ENCODE peak calls at places on chromosomes 11 and 22, in nine cellular contexts. W, Z, A, L, K, Y, N, V and H are unnamed samples.
A peak's percentile ranks its signal among the peaks of the same experiment; 100 is the strongest.

GRCh38 chr11:35355102-35355749 is 64.1 kb downstream of the SLC1A2 start:
- DNase-seq in W (no peak), Z (no peak), A (no peak), L (no peak), K (no peak), Y (no peak), N (no peak), V (no peak), H (no peak)

GRCh38 chr11:1391165-1392010 is 1.7 kb downstream of the BRSK2 start:
- DNase-seq in W (no peak), Z (no peak), A (no peak), L (no peak), K (no peak), Y (no peak), N (no peak), V (no peak), H (no peak)

GRCh38 chr11:42319926-42320325 is 860.5 kb upstream of the LRRC4C start:
- DNase-seq in W (no peak), Z (no peak), A (no peak), L (no peak), K (no peak), Y (no peak), N (no peak), V (no peak), H (no peak)

GRCh38 chr11:67006029-67006884 is 16.7 kb upstream of the SYT12 start:
- DNase-seq in W (no peak), Z (peak; percentile 92), A (no peak), L (no peak), K (no peak), Y (no peak), N (no peak), V (no peak), H (no peak)

GRCh38 chr22:19178659-19179471 is at the start of gene SLC25A1:
- DNase-seq in W (peak; percentile 97), Z (peak; percentile 83), A (peak; percentile 95), L (peak; percentile 39), K (peak; percentile 95), Y (peak; percentile 95), N (peak; percentile 96), V (peak; percentile 96), H (peak; percentile 91)

GRCh38 chr22:17199131-17199731 is 20.0 kb downstream of the ADA2 start:
- DNase-seq in W (no peak), Z (no peak), A (peak; percentile 49), L (no peak), K (no peak), Y (no peak), N (no peak), V (no peak), H (no peak)

GRCh38 chr11:14376920-14377319 is 17.9 kb upstream of the RRAS2 start:
- DNase-seq in W (no peak), Z (peak; percentile 5), A (no peak), L (no peak), K (no peak), Y (no peak), N (no peak), V (no peak), H (no peak)

GRCh38 chr11:69947772-69948255 is 128.6 kb upstream of the FGF3 start:
- DNase-seq in W (no peak), Z (no peak), A (no peak), L (no peak), K (no peak), Y (no peak), N (no peak), V (no peak), H (no peak)

GRCh38 chr11:13682212-13682611 is 13.7 kb downstream of the FAR1 start:
- DNase-seq in W (no peak), Z (no peak), A (no peak), L (no peak), K (no peak), Y (no peak), N (no peak), V (no peak), H (no peak)

GRCh38 chr11:9815486-9816136 is 151.7 kb downstream of the SWAP70 start:
- DNase-seq in W (no peak), Z (peak; percentile 54), A (no peak), L (no peak), K (no peak), Y (no peak), N (no peak), V (no peak), H (no peak)

GRCh38 chr11:1743587-1744136 is 6.7 kb downstream of the IFITM10 start:
- DNase-seq in W (no peak), Z (no peak), A (no peak), L (no peak), K (no peak), Y (no peak), N (no peak), V (no peak), H (peak; percentile 69)

GRCh38 chr11:122139595-122139866 is 23.5 kb upstream of the BLID start:
- DNase-seq in W (no peak), Z (peak; percentile 18), A (no peak), L (no peak), K (no peak), Y (no peak), N (no peak), V (no peak), H (no peak)

GRCh38 chr22:44391026-44391425 is 78.3 kb upstream of the SHISAL1 start:
- DNase-seq in W (no peak), Z (no peak), A (peak; percentile 10), L (no peak), K (peak; percentile 10), Y (no peak), N (no peak), V (no peak), H (peak; percentile 41)

GRCh38 chr22:50399751-50400331 is 56.7 kb downstream of the PPP6R2 start:
- DNase-seq in W (peak; percentile 42), Z (peak; percentile 49), A (no peak), L (no peak), K (peak; percentile 62), Y (no peak), N (peak; percentile 41), V (no peak), H (no peak)

GRCh38 chr22:50396751-50397370 is 53.7 kb downstream of the PPP6R2 start:
- DNase-seq in W (no peak), Z (peak; percentile 86), A (no peak), L (no peak), K (no peak), Y (no peak), N (no peak), V (no peak), H (no peak)

GRCh38 chr22:50400406-50400805 is 57.3 kb downstream of the PPP6R2 start:
- DNase-seq in W (no peak), Z (no peak), A (no peak), L (no peak), K (no peak), Y (no peak), N (no peak), V (no peak), H (no peak)

GRCh38 chr22:50400931-50401330 is 57.8 kb downstream of the PPP6R2 start:
- DNase-seq in W (no peak), Z (no peak), A (no peak), L (no peak), K (no peak), Y (no peak), N (no peak), V (no peak), H (no peak)

DNA sequence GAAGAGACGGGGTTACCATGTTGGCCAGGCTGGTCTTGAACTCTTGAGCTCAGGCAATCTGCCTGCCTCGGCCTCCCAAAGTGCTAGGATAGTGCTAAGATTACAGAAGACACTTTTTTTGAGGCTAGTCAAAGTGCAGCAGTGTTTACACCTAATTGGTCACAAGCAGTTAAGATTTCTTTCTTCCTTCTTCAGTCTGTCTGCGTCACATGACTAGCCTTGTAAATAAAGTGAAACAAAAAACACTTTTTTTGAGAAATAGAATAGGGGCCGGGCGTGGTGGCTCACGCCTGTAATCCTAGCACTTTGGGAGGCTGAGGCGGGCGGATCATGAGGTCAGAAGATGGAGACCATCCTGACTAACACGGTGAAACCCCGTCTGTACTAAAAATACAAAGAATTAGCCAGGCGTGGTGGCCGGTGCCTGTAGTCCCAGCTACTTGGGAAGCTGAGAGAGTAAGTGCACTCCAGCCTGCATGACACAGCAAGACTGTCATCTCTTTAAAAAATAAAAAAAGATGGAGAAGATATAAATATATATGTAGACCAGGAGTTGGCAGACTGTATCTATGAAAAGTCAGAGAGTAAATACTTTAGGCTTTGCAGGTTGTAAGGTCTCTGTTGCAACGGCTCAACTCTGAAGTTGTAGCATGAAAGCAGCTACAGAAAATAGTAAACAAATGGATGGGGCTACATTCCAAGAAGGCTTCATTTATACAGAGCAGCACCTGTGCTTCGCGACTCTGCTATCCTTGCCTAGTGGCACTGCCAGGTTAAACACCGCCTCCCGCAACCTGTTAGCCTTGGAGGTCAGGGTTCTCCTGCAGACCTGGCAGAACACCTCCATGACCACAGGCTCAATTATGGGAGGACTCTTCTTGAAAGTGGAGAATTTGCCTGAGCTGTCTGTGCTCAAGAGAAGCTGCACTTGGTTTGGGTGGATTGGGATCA is 55.8 kb downstream of the PPP6R2 start:
- DNase-seq in W (peak; percentile 63), Z (peak; percentile 7), A (no peak), L (no peak), K (no peak), Y (no peak), N (no peak), V (no peak), H (no peak)
- H3K27ac ChIP-seq in W (peak overlapping the region; percentile 78), Z (peak overlapping the region; percentile 30), A (no peak overlapping the region), L (no peak overlapping the region), K (peak overlapping the region; percentile 73), Y (peak overlapping the region; percentile 62), N (peak overlapping the region; percentile 58), V (peak overlapping the region; percentile 10), H (peak overlapping the region; percentile 46)

DNA sequence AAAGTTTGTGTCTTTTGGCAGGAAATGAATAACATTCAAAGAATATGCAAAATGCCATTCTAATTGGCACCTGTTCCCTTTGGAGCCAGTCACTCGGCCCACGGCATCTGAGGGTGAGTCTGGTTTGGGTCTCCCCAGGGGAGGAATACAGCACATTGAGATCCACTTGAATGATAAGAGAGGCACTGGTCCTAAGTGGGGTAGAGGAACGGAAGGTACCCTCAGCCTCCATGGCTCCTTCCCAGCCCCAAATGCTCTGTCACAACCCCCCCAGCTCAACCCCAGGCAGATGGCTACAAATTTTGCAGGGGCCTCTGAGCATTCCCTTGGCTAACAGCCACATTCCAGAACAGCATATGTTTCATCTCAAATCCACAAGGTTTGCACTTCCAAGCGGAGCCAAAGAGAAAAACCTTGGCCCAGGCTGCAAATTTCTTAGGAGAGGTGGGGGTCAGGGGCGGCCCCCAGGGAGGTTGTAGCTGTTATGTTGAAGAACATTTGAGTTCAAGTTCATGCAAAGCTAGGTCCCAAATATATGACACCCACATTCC is 71.8 kb downstream of the RPUSD4 start:
- DNase-seq in W (no peak), Z (no peak), A (peak; percentile 73), L (no peak), K (no peak), Y (no peak), N (no peak), V (peak; percentile 86), H (no peak)
- TF ChIP-seq EP300 in W (no peak), Z (no peak), A (no peak), L (no peak), K (no peak), Y (no peak), N (no peak), V (no peak), H (no peak)

GRCh38 chr11:125262194-125262824 is 97.8 kb downstream of the PKNOX2 start:
- DNase-seq in W (no peak), Z (no peak), A (peak; percentile 47), L (no peak), K (no peak), Y (no peak), N (no peak), V (no peak), H (no peak)
- TF ChIP-seq POLR2A in W (no peak), Z (no peak), A (no peak), L (no peak), K (no peak), Y (no peak), N (no peak), V (no peak), H (no peak)

GRCh38 chr22:40758390-40758789 is 60.8 kb downstream of the SLC25A17 start:
- DNase-seq in W (no peak), Z (no peak), A (no peak), L (no peak), K (no peak), Y (no peak), N (no peak), V (no peak), H (no peak)
- H3K27ac ChIP-seq in W (no peak overlapping the region), Z (no peak overlapping the region), A (no peak overlapping the region), L (no peak overlapping the region), K (no peak overlapping the region), Y (no peak overlapping the region), N (no peak overlapping the region), V (no peak overlapping the region), H (peak overlapping the region; percentile 62)